ENCODE peak calls at places on chromosomes 5 and 9, in seven cellular contexts. R is NCI-H774; S is RKO; V is SW 1271; Q is Right ventricle myocardium inferior; J is A172; I is stimulated activated CD8-positive, alpha-beta memory T cell treated with anti-CD3 and anti-CD28 coated beads, Interleukin-12 subunit alpha, Interleukin-12 subunit beta, amount 100 ng/mL, for 1 hour. Y is an unnamed sample.

GRCh38 chr9:14179449-14179848 is 134.5 kb downstream of the NFIB start:
- DNase-seq in R (peak; percentile 83), S (no peak), V (no peak), Q (no peak), J (no peak), I (no peak), Y (peak; percentile 38)

GRCh38 chr5:147466581-147466980 is 43.3 kb downstream of the DPYSL3 start:
- DNase-seq in R (no peak), S (no peak), V (no peak), Q (no peak), J (no peak), I (no peak), Y (no peak)

GRCh38 chr5:99063737-99064136 is 134.9 kb upstream of the CHD1 start:
- DNase-seq in R (no peak), S (no peak), V (no peak), Q (no peak), J (no peak), I (no peak), Y (no peak)

GRCh38 chr9:75823136-75823535 is 67.3 kb upstream of the PCSK5 start:
- DNase-seq in R (no peak), S (no peak), V (no peak), Q (no peak), J (no peak), I (no peak), Y (no peak)

GRCh38 chr5:87151547-87151946 is 116.1 kb upstream of the RASA1 start:
- DNase-seq in R (no peak), S (peak; percentile 94), V (peak; percentile 54), Q (no peak), J (peak; percentile 86), I (no peak), Y (peak; percentile 52)

GRCh38 chr5:126852916-126853315 is 76.0 kb downstream of the LMNB1 start:
- DNase-seq in R (no peak), S (no peak), V (no peak), Q (no peak), J (no peak), I (no peak), Y (no peak)

GRCh38 chr9:123867971-123868370 is 62.0 kb downstream of the DENND1A start:
- DNase-seq in R (no peak), S (no peak), V (no peak), Q (no peak), J (no peak), I (no peak), Y (no peak)

GRCh38 chr5:168947212-168947868 is 353.6 kb downstream of the SLIT3 start:
- DNase-seq in R (no peak), S (peak; percentile 36), V (peak; percentile 16), Q (no peak), J (peak; percentile 32), I (no peak), Y (no peak)

GRCh38 chr5:151238303-151238741 is 14.4 kb upstream of the CCDC69 start:
- DNase-seq in R (no peak), S (no peak), V (no peak), Q (no peak), J (no peak), I (no peak), Y (no peak)

GRCh38 chr9:137757613-137758029 is 120.0 kb upstream of the CACNA1B start:
- DNase-seq in R (no peak), S (peak; percentile 61), V (peak; percentile 54), Q (no peak), J (peak; percentile 66), I (no peak), Y (no peak)

GRCh38 chr9:2158111-2158610 is 143.0 kb downstream of the SMARCA2 start:
- DNase-seq in R (peak; percentile 68), S (peak; percentile 90), V (no peak), Q (peak; percentile 86), J (peak; percentile 74), I (peak; percentile 23), Y (no peak)

GRCh38 chr5:39498247-39498952 is 73.6 kb upstream of the DAB2 start:
- DNase-seq in R (no peak), S (no peak), V (no peak), Q (no peak), J (peak; percentile 36), I (no peak), Y (no peak)

GRCh38 chr5:141476132-141476909 is 555 bp downstream of the PCDHGC3 start:
- DNase-seq in R (peak; percentile 5), S (no peak), V (no peak), Q (peak; percentile 74), J (peak; percentile 70), I (no peak), Y (no peak)

GRCh38 chr9:7150153-7150890 is 392.5 kb downstream of the KDM4C start:
- DNase-seq in R (no peak), S (no peak), V (no peak), Q (no peak), J (no peak), I (no peak), Y (no peak)

GRCh38 chr9:26656003-26656940 is 236.3 kb downstream of the CAAP1 start:
- DNase-seq in R (no peak), S (peak; percentile 39), V (no peak), Q (no peak), J (peak; percentile 59), I (no peak), Y (no peak)

GRCh38 chr9:87324613-87325194 is 173.0 kb upstream of the DAPK1 start:
- DNase-seq in R (no peak), S (peak; percentile 68), V (peak; percentile 7), Q (no peak), J (peak; percentile 59), I (no peak), Y (peak; percentile 19)

GRCh38 chr5:140549237-140550144 is 2.0 kb downstream of the EIF4EBP3 start:
- DNase-seq in R (no peak), S (peak; percentile 29), V (no peak), Q (no peak), J (peak; percentile 21), I (no peak), Y (no peak)

GRCh38 chr5:177982956-177983355 is 13.1 kb downstream of the PROP1 start:
- DNase-seq in R (no peak), S (no peak), V (no peak), Q (no peak), J (no peak), I (no peak), Y (no peak)

GRCh38 chr5:79685621-79686020 is 4.0 kb upstream of the CMYA5 start:
- DNase-seq in R (no peak), S (no peak), V (no peak), Q (no peak), J (no peak), I (no peak), Y (no peak)

GRCh38 chr5:174056064-174056842 is 10.7 kb downstream of the NSG2 start:
- DNase-seq in R (no peak), S (no peak), V (no peak), Q (no peak), J (peak; percentile 78), I (no peak), Y (no peak)